ENCODE peak calls at places on chromosome 14, in seven cellular contexts. One of them, this sample, is unnamed.

GRCh38 chr14:95519699-95520098 is 3.2 kb upstream of the SYNE3 start:
- DNase-seq in lung: peak; percentile 73
- DNase-seq in GM06990: peak; percentile 55
- DNase-seq in A549: no peak
- DNase-seq in GM12865: peak; percentile 87
- DNase-seq in fibroblast of lung: peak; percentile 87
- DNase-seq in upper lobe of right lung: no peak
- DNase-seq in this sample: peak; percentile 76

GRCh38 chr14:61644834-61645233 is 50.5 kb upstream of the HIF1A start:
- DNase-seq in lung: no peak
- DNase-seq in GM06990: no peak
- DNase-seq in A549: no peak
- DNase-seq in GM12865: peak; percentile 44
- DNase-seq in fibroblast of lung: peak; percentile 23
- DNase-seq in upper lobe of right lung: no peak
- DNase-seq in this sample: no peak

GRCh38 chr14:83463500-83464098 is 1929.9 kb upstream of the SEL1L start:
- DNase-seq in lung: peak; percentile 36
- DNase-seq in GM06990: no peak
- DNase-seq in A549: peak; percentile 28
- DNase-seq in GM12865: peak; percentile 18
- DNase-seq in fibroblast of lung: peak; percentile 64
- DNase-seq in upper lobe of right lung: no peak
- DNase-seq in this sample: peak; percentile 59

GRCh38 chr14:68203871-68204270 is 384.3 kb downstream of the RAD51B start:
- DNase-seq in lung: no peak
- DNase-seq in GM06990: no peak
- DNase-seq in A549: no peak
- DNase-seq in GM12865: no peak
- DNase-seq in fibroblast of lung: no peak
- DNase-seq in upper lobe of right lung: no peak
- DNase-seq in this sample: no peak

GRCh38 chr14:74702293-74702692 is 10.6 kb downstream of the AREL1 start:
- DNase-seq in lung: no peak
- DNase-seq in GM06990: no peak
- DNase-seq in A549: peak; percentile 13
- DNase-seq in GM12865: no peak
- DNase-seq in fibroblast of lung: no peak
- DNase-seq in upper lobe of right lung: no peak
- DNase-seq in this sample: no peak

GRCh38 chr14:49464885-49465284 is 121.3 kb downstream of the RPS29 start:
- DNase-seq in lung: no peak
- DNase-seq in GM06990: no peak
- DNase-seq in A549: peak; percentile 20
- DNase-seq in GM12865: no peak
- DNase-seq in fibroblast of lung: no peak
- DNase-seq in upper lobe of right lung: no peak
- DNase-seq in this sample: no peak

GRCh38 chr14:25048170-25049126 is 1.5 kb downstream of the STXBP6 start:
- DNase-seq in lung: no peak
- DNase-seq in GM06990: no peak
- DNase-seq in A549: no peak
- DNase-seq in GM12865: no peak
- DNase-seq in fibroblast of lung: peak; percentile 76
- DNase-seq in upper lobe of right lung: no peak
- DNase-seq in this sample: peak; percentile 78

GRCh38 chr14:68556253-68556652 is 236.6 kb downstream of the ZFP36L1 start:
- DNase-seq in lung: no peak
- DNase-seq in GM06990: no peak
- DNase-seq in A549: no peak
- DNase-seq in GM12865: no peak
- DNase-seq in fibroblast of lung: no peak
- DNase-seq in upper lobe of right lung: no peak
- DNase-seq in this sample: no peak

GRCh38 chr14:87971010-87971409 is 22.0 kb downstream of the GALC start:
- DNase-seq in lung: no peak
- DNase-seq in GM06990: no peak
- DNase-seq in A549: no peak
- DNase-seq in GM12865: peak; percentile 34
- DNase-seq in fibroblast of lung: no peak
- DNase-seq in upper lobe of right lung: no peak
- DNase-seq in this sample: no peak

GRCh38 chr14:92176476-92176875 is 54.7 kb downstream of the CPSF2 start:
- DNase-seq in lung: no peak
- DNase-seq in GM06990: no peak
- DNase-seq in A549: no peak
- DNase-seq in GM12865: no peak
- DNase-seq in fibroblast of lung: no peak
- DNase-seq in upper lobe of right lung: no peak
- DNase-seq in this sample: no peak

GRCh38 chr14:54593860-54594259 is 26.9 kb downstream of the SAMD4A start:
- DNase-seq in lung: no peak
- DNase-seq in GM06990: no peak
- DNase-seq in A549: no peak
- DNase-seq in GM12865: no peak
- DNase-seq in fibroblast of lung: no peak
- DNase-seq in upper lobe of right lung: no peak
- DNase-seq in this sample: no peak

GRCh38 chr14:69049675-69050074 is 70.6 kb upstream of the ACTN1 start:
- DNase-seq in lung: no peak
- DNase-seq in GM06990: no peak
- DNase-seq in A549: no peak
- DNase-seq in GM12865: no peak
- DNase-seq in fibroblast of lung: peak; percentile 91
- DNase-seq in upper lobe of right lung: no peak
- DNase-seq in this sample: peak; percentile 52

GRCh38 chr14:35766700-35767082 is 42.4 kb downstream of the RALGAPA1 start:
- DNase-seq in lung: no peak
- DNase-seq in GM06990: no peak
- DNase-seq in A549: no peak
- DNase-seq in GM12865: no peak
- DNase-seq in fibroblast of lung: no peak
- DNase-seq in upper lobe of right lung: no peak
- DNase-seq in this sample: no peak

GRCh38 chr14:68777644-68778043 is 15.2 kb downstream of the ZFP36L1 start:
- DNase-seq in lung: no peak
- DNase-seq in GM06990: no peak
- DNase-seq in A549: no peak
- DNase-seq in GM12865: no peak
- DNase-seq in fibroblast of lung: no peak
- DNase-seq in upper lobe of right lung: no peak
- DNase-seq in this sample: no peak

GRCh38 chr14:26694521-26694920 is 96.7 kb upstream of the NOVA1 start:
- DNase-seq in lung: no peak
- DNase-seq in GM06990: no peak
- DNase-seq in A549: no peak
- DNase-seq in GM12865: no peak
- DNase-seq in fibroblast of lung: no peak
- DNase-seq in upper lobe of right lung: no peak
- DNase-seq in this sample: no peak

GRCh38 chr14:68266998-68267397 is 447.4 kb downstream of the RAD51B start:
- DNase-seq in lung: no peak
- DNase-seq in GM06990: peak; percentile 50
- DNase-seq in A549: no peak
- DNase-seq in GM12865: peak; percentile 63
- DNase-seq in fibroblast of lung: no peak
- DNase-seq in upper lobe of right lung: no peak
- DNase-seq in this sample: no peak

GRCh38 chr14:93926209-93926872 is 803 bp upstream of the FAM181A start:
- DNase-seq in lung: no peak
- DNase-seq in GM06990: no peak
- DNase-seq in A549: no peak
- DNase-seq in GM12865: no peak
- DNase-seq in fibroblast of lung: no peak
- DNase-seq in upper lobe of right lung: no peak
- DNase-seq in this sample: no peak

GRCh38 chr14:54653764-54654469 is 87.0 kb downstream of the SAMD4A start:
- DNase-seq in lung: no peak
- DNase-seq in GM06990: no peak
- DNase-seq in A549: peak; percentile 25
- DNase-seq in GM12865: no peak
- DNase-seq in fibroblast of lung: peak; percentile 71
- DNase-seq in upper lobe of right lung: no peak
- DNase-seq in this sample: peak; percentile 73

GRCh38 chr14:73280903-73281302 is 43.6 kb downstream of the PAPLN start:
- DNase-seq in lung: no peak
- DNase-seq in GM06990: no peak
- DNase-seq in A549: no peak
- DNase-seq in GM12865: no peak
- DNase-seq in fibroblast of lung: no peak
- DNase-seq in upper lobe of right lung: no peak
- DNase-seq in this sample: no peak
- TF ChIP-seq CTCF in lung: no peak
- TF ChIP-seq CTCF in GM06990: no peak
- TF ChIP-seq CTCF in A549: peak; percentile 26
- TF ChIP-seq CTCF in GM12865: no peak
- TF ChIP-seq CTCF in fibroblast of lung: no peak
- TF ChIP-seq CTCF in upper lobe of right lung: no peak
- TF ChIP-seq CTCF in this sample: peak; percentile 21

GRCh38 chr14:76424359-76424758 is 48.4 kb downstream of the ESRRB start:
- DNase-seq in lung: no peak
- DNase-seq in GM06990: no peak
- DNase-seq in A549: peak; percentile 13
- DNase-seq in GM12865: no peak
- DNase-seq in fibroblast of lung: no peak
- DNase-seq in upper lobe of right lung: no peak
- DNase-seq in this sample: no peak
- TF ChIP-seq CTCF in lung: no peak
- TF ChIP-seq CTCF in GM06990: no peak
- TF ChIP-seq CTCF in A549: no peak
- TF ChIP-seq CTCF in GM12865: no peak
- TF ChIP-seq CTCF in fibroblast of lung: no peak
- TF ChIP-seq CTCF in upper lobe of right lung: no peak
- TF ChIP-seq CTCF in this sample: no peak

DNA sequence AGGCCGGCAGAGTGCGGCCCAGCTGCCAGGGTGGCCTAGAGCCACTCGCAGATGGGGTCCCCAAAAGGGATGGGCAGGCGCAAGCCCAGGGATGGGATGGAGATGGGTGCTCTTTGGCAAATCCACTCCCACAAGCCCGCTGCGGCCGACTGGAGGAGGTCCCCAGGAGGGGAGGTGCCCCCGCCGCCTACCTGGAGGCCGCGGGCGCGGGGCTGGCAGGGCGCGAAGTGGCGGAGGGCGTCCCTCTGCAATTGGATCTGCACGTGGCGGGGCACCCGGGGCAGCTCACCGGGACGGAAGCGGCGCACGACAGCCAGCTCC is 730 bp downstream of the PPP1R3E start:
- DNase-seq in lung: no peak
- DNase-seq in GM06990: no peak
- DNase-seq in A549: no peak
- DNase-seq in GM12865: no peak
- DNase-seq in fibroblast of lung: no peak
- DNase-seq in upper lobe of right lung: no peak
- DNase-seq in this sample: no peak
- TF ChIP-seq CTCF in lung: no peak
- TF ChIP-seq CTCF in GM06990: no peak
- TF ChIP-seq CTCF in A549: no peak
- TF ChIP-seq CTCF in GM12865: no peak
- TF ChIP-seq CTCF in fibroblast of lung: no peak
- TF ChIP-seq CTCF in upper lobe of right lung: no peak
- TF ChIP-seq CTCF in this sample: no peak

GRCh38 chr14:104284107-104284592 is 145.8 kb downstream of the KIF26A start:
- DNase-seq in lung: no peak
- DNase-seq in GM06990: no peak
- DNase-seq in A549: no peak
- DNase-seq in GM12865: no peak
- DNase-seq in fibroblast of lung: no peak
- DNase-seq in upper lobe of right lung: peak; percentile 21
- DNase-seq in this sample: no peak
- TF ChIP-seq CTCF in lung: no peak
- TF ChIP-seq CTCF in GM06990: no peak
- TF ChIP-seq CTCF in A549: no peak
- TF ChIP-seq CTCF in GM12865: no peak
- TF ChIP-seq CTCF in fibroblast of lung: no peak
- TF ChIP-seq CTCF in upper lobe of right lung: no peak
- TF ChIP-seq CTCF in this sample: no peak

DNA sequence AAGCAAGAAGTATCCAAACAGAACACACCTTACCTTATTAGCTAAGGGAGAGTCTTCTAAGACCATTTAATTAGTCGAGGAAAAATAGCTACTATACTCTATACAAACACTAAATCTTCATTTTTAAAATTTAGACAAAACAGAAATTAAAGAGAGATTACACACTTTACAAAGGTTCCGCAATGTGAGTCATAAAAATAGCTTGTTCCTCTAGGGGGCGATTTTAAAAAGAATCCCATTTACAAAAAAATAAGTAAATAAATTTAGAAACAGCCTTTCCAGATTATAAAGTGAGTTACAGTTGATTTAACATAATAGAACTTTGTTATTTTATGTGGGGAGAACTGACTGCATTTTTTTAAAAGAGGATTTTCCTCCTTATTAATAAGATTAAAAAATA is 201.6 kb downstream of the PAX9 start:
- DNase-seq in lung: no peak
- DNase-seq in GM06990: no peak
- DNase-seq in A549: no peak
- DNase-seq in GM12865: no peak
- DNase-seq in fibroblast of lung: no peak
- DNase-seq in upper lobe of right lung: no peak
- DNase-seq in this sample: no peak
- TF ChIP-seq CTCF in lung: no peak
- TF ChIP-seq CTCF in GM06990: peak; percentile 2
- TF ChIP-seq CTCF in A549: no peak
- TF ChIP-seq CTCF in GM12865: no peak
- TF ChIP-seq CTCF in fibroblast of lung: no peak
- TF ChIP-seq CTCF in upper lobe of right lung: no peak
- TF ChIP-seq CTCF in this sample: peak; percentile 65

DNA sequence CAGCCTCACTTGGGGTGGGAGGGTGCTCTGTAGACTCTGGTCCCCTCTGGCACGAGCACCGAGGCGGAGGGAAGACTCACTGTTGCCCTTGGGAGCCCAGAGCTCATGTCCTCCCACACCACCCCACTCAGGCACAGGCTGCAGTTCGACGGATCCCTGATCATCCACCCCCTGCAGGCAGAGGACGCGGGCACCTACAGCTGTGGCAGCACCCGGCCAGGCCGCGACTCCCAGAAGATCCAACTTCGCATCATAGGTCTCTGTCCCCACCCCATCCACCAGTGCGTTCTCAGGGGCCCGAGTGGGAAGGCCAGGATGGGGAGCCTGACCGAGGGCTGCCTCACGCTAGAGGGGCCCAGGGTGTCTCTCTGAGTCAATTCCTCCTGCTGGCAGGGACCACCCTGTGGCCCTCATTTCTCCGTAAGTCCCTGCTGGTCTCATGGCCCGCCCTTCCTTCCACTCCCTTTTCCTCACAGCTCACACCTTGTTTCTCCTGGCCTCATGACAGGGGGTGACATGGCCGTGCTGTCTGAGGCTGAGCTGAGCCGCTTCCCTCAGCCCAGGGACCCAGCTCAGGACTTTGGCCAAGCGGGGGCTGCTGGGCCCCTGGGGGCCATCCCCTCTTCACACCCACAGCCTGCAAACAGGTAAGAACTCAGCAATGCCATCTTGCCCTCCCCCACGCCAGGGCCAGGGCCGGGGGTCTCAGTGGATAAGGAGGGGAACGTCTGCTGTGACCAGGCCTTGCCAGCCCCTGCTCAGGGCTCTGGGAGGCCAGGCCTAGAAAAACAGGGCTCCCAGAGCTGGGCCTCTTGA is 27.0 kb downstream of the PAPLN start:
- DNase-seq in lung: no peak
- DNase-seq in GM06990: no peak
- DNase-seq in A549: no peak
- DNase-seq in GM12865: no peak
- DNase-seq in fibroblast of lung: no peak
- DNase-seq in upper lobe of right lung: no peak
- DNase-seq in this sample: no peak
- TF ChIP-seq CTCF in lung: no peak
- TF ChIP-seq CTCF in GM06990: no peak
- TF ChIP-seq CTCF in A549: no peak
- TF ChIP-seq CTCF in GM12865: no peak
- TF ChIP-seq CTCF in fibroblast of lung: no peak
- TF ChIP-seq CTCF in upper lobe of right lung: no peak
- TF ChIP-seq CTCF in this sample: no peak

This sample was measured in HFFc6.